ENCODE peak calls at places on chromosomes 2 and 18, in eight cellular contexts. E is AG09309, G is cardiac muscle cell, B is cardiac fibroblast, Z is H9, F is breast epithelium, A is type B pancreatic cell, X is fibroblast of the aortic adventitia. P is an unnamed sample.

GRCh38 chr2:216691210-216691741 is 4.1 kb downstream of the IGFBP5 start:
- DNase-seq in E (no peak), G (peak; percentile 82), B (peak; percentile 38), Z (peak; percentile 77), F (peak; percentile 74), A (no peak), X (peak; percentile 81), P (peak; percentile 81)

GRCh38 chr2:127153691-127154158 is 46.8 kb upstream of the BIN1 start:
- DNase-seq in E (peak; percentile 74), G (peak; percentile 78), B (peak; percentile 92), Z (no peak), F (no peak), A (peak; percentile 47), X (peak; percentile 88), P (peak; percentile 11)

GRCh38 chr2:237297421-237298155 is 116.4 kb downstream of the COL6A3 start:
- DNase-seq in E (no peak), G (no peak), B (peak; percentile 16), Z (no peak), F (no peak), A (no peak), X (no peak), P (no peak)

GRCh38 chr2:20200697-20201555 is 24.0 kb downstream of the SDC1 start:
- DNase-seq in E (no peak), G (no peak), B (no peak), Z (no peak), F (no peak), A (no peak), X (no peak), P (no peak)

GRCh38 chr2:31125918-31126695 is 12.1 kb downstream of the GALNT14 start:
- DNase-seq in E (no peak), G (no peak), B (peak; percentile 13), Z (no peak), F (no peak), A (no peak), X (no peak), P (no peak)

GRCh38 chr2:121716126-121716525 is 20.5 kb downstream of the NIFK start:
- DNase-seq in E (no peak), G (no peak), B (no peak), Z (no peak), F (no peak), A (no peak), X (no peak), P (no peak)

GRCh38 chr2:112582314-112582746 is 2.1 kb upstream of the CHCHD5 start:
- DNase-seq in E (peak; percentile 32), G (peak; percentile 80), B (peak; percentile 82), Z (no peak), F (no peak), A (no peak), X (peak; percentile 82), P (no peak)

GRCh38 chr18:2448565-2449151 is 122.6 kb downstream of the METTL4 start:
- DNase-seq in E (peak; percentile 41), G (peak; percentile 86), B (peak; percentile 70), Z (no peak), F (no peak), A (no peak), X (peak; percentile 97), P (no peak)

GRCh38 chr2:145184741-145185671 is 665.1 kb upstream of the ZEB2 start:
- DNase-seq in E (peak; percentile 52), G (peak; percentile 35), B (peak; percentile 27), Z (no peak), F (no peak), A (no peak), X (peak; percentile 55), P (no peak)

GRCh38 chr18:41071826-41072225 is 883.2 kb upstream of the PIK3C3 start:
- DNase-seq in E (no peak), G (no peak), B (no peak), Z (no peak), F (no peak), A (no peak), X (no peak), P (no peak)

GRCh38 chr2:42252464-42252863 is 83.3 kb downstream of the EML4 start:
- DNase-seq in E (no peak), G (no peak), B (no peak), Z (no peak), F (no peak), A (no peak), X (no peak), P (no peak)

GRCh38 chr2:37343537-37344434 is 644 bp upstream of the QPCT start:
- DNase-seq in E (peak; percentile 25), G (peak; percentile 72), B (peak; percentile 58), Z (no peak), F (no peak), A (no peak), X (peak; percentile 62), P (no peak)

GRCh38 chr2:4381049-4381448 is 677.7 kb downstream of the DCDC2C start:
- DNase-seq in E (no peak), G (no peak), B (no peak), Z (peak; percentile 63), F (no peak), A (no peak), X (no peak), P (no peak)

GRCh38 chr2:112465373-112465772 is 16.6 kb upstream of the TTL start:
- DNase-seq in E (no peak), G (peak; percentile 46), B (peak; percentile 43), Z (no peak), F (no peak), A (no peak), X (peak; percentile 26), P (no peak)

DNA sequence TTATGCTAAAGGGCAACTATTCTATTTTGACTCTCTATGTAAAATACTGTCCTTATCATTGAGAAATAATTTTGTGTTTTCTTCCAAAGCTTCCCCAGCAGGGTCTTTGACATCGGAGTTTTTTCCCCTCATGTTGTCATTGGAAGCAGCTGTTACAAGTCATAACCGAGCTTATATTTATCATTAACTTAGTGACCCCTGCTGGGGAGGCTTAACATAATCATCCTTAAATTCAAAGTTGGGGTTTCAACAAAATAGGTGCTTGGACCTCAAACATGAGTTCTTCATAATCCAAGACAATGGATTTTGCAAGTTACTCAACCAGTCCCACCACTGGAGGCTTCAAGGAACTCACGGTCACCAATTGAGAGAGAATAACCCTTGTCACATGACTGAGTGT is 330.9 kb downstream of the DCC start:
- DNase-seq in E (no peak), G (peak; percentile 2), B (peak; percentile 4), Z (no peak), F (no peak), A (no peak), X (peak; percentile 0), P (no peak)
- TF ChIP-seq CTCF in E (no peak), G (no peak), B (no peak), Z (peak; percentile 22), F (no peak), A (peak; percentile 64), X (no peak), P (no peak)

DNA sequence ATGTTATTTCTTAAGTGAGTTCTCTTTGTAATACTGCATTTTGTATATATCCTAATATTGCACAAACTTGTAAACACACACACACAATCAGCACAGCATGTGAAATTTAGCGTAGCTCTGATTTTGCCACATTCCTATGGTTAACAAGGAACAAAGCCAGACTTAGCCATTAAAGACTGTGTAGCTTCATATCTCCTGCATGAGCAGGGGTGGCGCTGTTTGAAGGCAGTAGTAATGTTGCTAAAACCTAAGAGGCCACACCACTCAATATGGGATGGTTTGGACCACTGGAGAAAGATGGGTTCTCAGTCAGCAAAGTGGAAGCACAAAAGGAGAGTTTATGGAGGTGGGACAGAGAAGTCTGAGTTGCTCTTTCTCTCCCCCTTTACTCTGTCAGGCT is 61.1 kb upstream of the RND3 start:
- DNase-seq in E (no peak), G (peak; percentile 49), B (peak; percentile 43), Z (peak; percentile 45), F (no peak), A (no peak), X (no peak), P (no peak)
- TF ChIP-seq CTCF in E (peak; percentile 46), G (peak; percentile 49), B (peak; percentile 39), Z (peak; percentile 77), F (no peak), A (peak; percentile 67), X (peak; percentile 36), P (no peak)

GRCh38 chr2:16223481-16224177 is 283.3 kb downstream of the MYCN start:
- DNase-seq in E (no peak), G (no peak), B (no peak), Z (no peak), F (no peak), A (no peak), X (no peak), P (no peak)
- TF ChIP-seq CTCF in E (no peak), G (no peak), B (no peak), Z (no peak), F (no peak), A (no peak), X (no peak), P (no peak)

GRCh38 chr18:55244520-55244919 is 285.3 kb upstream of the CCDC68 start:
- DNase-seq in E (no peak), G (peak; percentile 38), B (no peak), Z (no peak), F (no peak), A (no peak), X (peak; percentile 60), P (no peak)
- TF ChIP-seq CTCF in E (no peak), G (no peak), B (no peak), Z (no peak), F (no peak), A (no peak), X (peak; percentile 7), P (no peak)

DNA sequence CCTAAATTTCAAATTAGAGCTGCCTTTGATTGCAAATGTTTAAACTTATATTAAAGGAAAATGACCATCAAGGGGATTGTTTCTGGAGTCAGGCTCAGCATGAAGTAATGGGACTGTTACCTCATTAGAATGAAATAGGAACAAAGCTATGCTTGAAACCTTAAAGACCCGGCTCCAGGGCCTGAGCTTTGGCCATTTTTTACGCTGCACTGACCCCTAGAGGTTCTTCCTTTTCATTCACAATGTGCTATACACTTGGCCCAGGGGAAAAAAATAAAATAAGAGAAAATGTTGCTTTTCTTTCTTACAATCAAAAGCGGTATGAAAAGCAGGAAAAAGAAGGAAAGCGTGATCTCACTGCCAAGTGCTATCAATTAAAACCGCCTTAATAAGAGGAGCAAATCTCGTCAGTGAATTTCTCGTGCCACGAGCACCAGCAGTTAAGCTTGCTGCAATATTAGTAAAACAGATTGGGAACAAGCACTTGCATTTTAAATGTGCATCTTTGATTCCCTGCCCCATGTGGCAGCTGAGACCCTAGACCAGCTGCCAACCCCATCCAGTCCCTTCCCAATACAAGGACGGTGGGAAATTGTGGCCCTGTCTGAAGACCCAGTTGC is 96.6 kb downstream of the MBD2 start:
- DNase-seq in E (no peak), G (peak; percentile 77), B (peak; percentile 79), Z (peak; percentile 68), F (no peak), A (no peak), X (peak; percentile 77), P (no peak)
- TF ChIP-seq CTCF in E (peak; percentile 70), G (peak; percentile 72), B (peak; percentile 67), Z (peak; percentile 86), F (no peak), A (peak; percentile 80), X (peak; percentile 71), P (peak; percentile 48)

GRCh38 chr2:235494716-235495372 is 1.0 kb downstream of the AGAP1 start:
- DNase-seq in E (no peak), G (peak; percentile 51), B (peak; percentile 51), Z (no peak), F (no peak), A (no peak), X (peak; percentile 35), P (peak; percentile 34)
- TF ChIP-seq CTCF in E (no peak), G (peak; percentile 12), B (no peak), Z (peak; percentile 21), F (no peak), A (peak; percentile 23), X (no peak), P (no peak)